ENCODE peak calls at places on chromosomes 16 and 17, in nine cellular contexts. One of them, this sample, is unnamed.

GRCh38 chr16:2769675-2770056 is 7.4 kb downstream of the ELOB start:
- DNase-seq in T-cell: no peak
- DNase-seq in left cardiac atrium: peak
- DNase-seq in NCI-H1092: no peak
- DNase-seq in progenitor cell of endocrine pancreas: no peak
- DNase-seq in GM18507: no peak
- DNase-seq in activated CD8-positive, alpha-beta T cell treated with anti-CD3 and anti-CD28 coated beads for 36 hours: no peak
- DNase-seq in Calu3: peak
- DNase-seq in stimulated activated CD4-positive, alpha-beta T cell treated with anti-CD3 and anti-CD28 coated beads, Interleukin-15, amount 100 ng/mL, for 24 hours: no peak
- DNase-seq in this sample: no peak

GRCh38 chr17:69921046-69921445 is 154.0 kb upstream of the KCNJ16 start:
- DNase-seq in T-cell: no peak
- DNase-seq in left cardiac atrium: no peak
- DNase-seq in NCI-H1092: no peak
- DNase-seq in progenitor cell of endocrine pancreas: no peak
- DNase-seq in GM18507: no peak
- DNase-seq in activated CD8-positive, alpha-beta T cell treated with anti-CD3 and anti-CD28 coated beads for 36 hours: no peak
- DNase-seq in Calu3: no peak
- DNase-seq in stimulated activated CD4-positive, alpha-beta T cell treated with anti-CD3 and anti-CD28 coated beads, Interleukin-15, amount 100 ng/mL, for 24 hours: no peak
- DNase-seq in this sample: no peak

GRCh38 chr17:31064707-31065106 is 30.1 kb upstream of the NF1 start:
- DNase-seq in T-cell: no peak
- DNase-seq in left cardiac atrium: no peak
- DNase-seq in NCI-H1092: no peak
- DNase-seq in progenitor cell of endocrine pancreas: no peak
- DNase-seq in GM18507: no peak
- DNase-seq in activated CD8-positive, alpha-beta T cell treated with anti-CD3 and anti-CD28 coated beads for 36 hours: no peak
- DNase-seq in Calu3: no peak
- DNase-seq in stimulated activated CD4-positive, alpha-beta T cell treated with anti-CD3 and anti-CD28 coated beads, Interleukin-15, amount 100 ng/mL, for 24 hours: no peak
- DNase-seq in this sample: no peak

GRCh38 chr17:7956208-7956965 is 24.4 kb downstream of the CNTROB start:
- DNase-seq in T-cell: no peak
- DNase-seq in left cardiac atrium: peak
- DNase-seq in NCI-H1092: no peak
- DNase-seq in progenitor cell of endocrine pancreas: no peak
- DNase-seq in GM18507: no peak
- DNase-seq in activated CD8-positive, alpha-beta T cell treated with anti-CD3 and anti-CD28 coated beads for 36 hours: no peak
- DNase-seq in Calu3: no peak
- DNase-seq in stimulated activated CD4-positive, alpha-beta T cell treated with anti-CD3 and anti-CD28 coated beads, Interleukin-15, amount 100 ng/mL, for 24 hours: no peak
- DNase-seq in this sample: no peak

GRCh38 chr16:70267516-70267915 is 15.8 kb upstream of the EXOSC6 start:
- DNase-seq in T-cell: no peak
- DNase-seq in left cardiac atrium: no peak
- DNase-seq in NCI-H1092: no peak
- DNase-seq in progenitor cell of endocrine pancreas: no peak
- DNase-seq in GM18507: no peak
- DNase-seq in activated CD8-positive, alpha-beta T cell treated with anti-CD3 and anti-CD28 coated beads for 36 hours: no peak
- DNase-seq in Calu3: peak
- DNase-seq in stimulated activated CD4-positive, alpha-beta T cell treated with anti-CD3 and anti-CD28 coated beads, Interleukin-15, amount 100 ng/mL, for 24 hours: peak
- DNase-seq in this sample: peak

GRCh38 chr16:54432481-54433229 is 146.1 kb upstream of the IRX3 start:
- DNase-seq in T-cell: no peak
- DNase-seq in left cardiac atrium: no peak
- DNase-seq in NCI-H1092: no peak
- DNase-seq in progenitor cell of endocrine pancreas: no peak
- DNase-seq in GM18507: no peak
- DNase-seq in activated CD8-positive, alpha-beta T cell treated with anti-CD3 and anti-CD28 coated beads for 36 hours: no peak
- DNase-seq in Calu3: peak
- DNase-seq in stimulated activated CD4-positive, alpha-beta T cell treated with anti-CD3 and anti-CD28 coated beads, Interleukin-15, amount 100 ng/mL, for 24 hours: no peak
- DNase-seq in this sample: no peak

GRCh38 chr17:73546770-73547345 is 97.4 kb downstream of the SDK2 start:
- DNase-seq in T-cell: no peak
- DNase-seq in left cardiac atrium: no peak
- DNase-seq in NCI-H1092: no peak
- DNase-seq in progenitor cell of endocrine pancreas: no peak
- DNase-seq in GM18507: no peak
- DNase-seq in activated CD8-positive, alpha-beta T cell treated with anti-CD3 and anti-CD28 coated beads for 36 hours: peak
- DNase-seq in Calu3: peak
- DNase-seq in stimulated activated CD4-positive, alpha-beta T cell treated with anti-CD3 and anti-CD28 coated beads, Interleukin-15, amount 100 ng/mL, for 24 hours: peak
- DNase-seq in this sample: peak

GRCh38 chr17:61393550-61393903 is 6.1 kb upstream of the TBX2 start:
- DNase-seq in T-cell: no peak
- DNase-seq in left cardiac atrium: no peak
- DNase-seq in NCI-H1092: no peak
- DNase-seq in progenitor cell of endocrine pancreas: no peak
- DNase-seq in GM18507: no peak
- DNase-seq in activated CD8-positive, alpha-beta T cell treated with anti-CD3 and anti-CD28 coated beads for 36 hours: no peak
- DNase-seq in Calu3: peak
- DNase-seq in stimulated activated CD4-positive, alpha-beta T cell treated with anti-CD3 and anti-CD28 coated beads, Interleukin-15, amount 100 ng/mL, for 24 hours: peak
- DNase-seq in this sample: no peak

GRCh38 chr17:40124279-40125141 is 2.7 kb downstream of the MSL1 start:
- DNase-seq in T-cell: no peak
- DNase-seq in left cardiac atrium: no peak
- DNase-seq in NCI-H1092: peak
- DNase-seq in progenitor cell of endocrine pancreas: no peak
- DNase-seq in GM18507: no peak
- DNase-seq in activated CD8-positive, alpha-beta T cell treated with anti-CD3 and anti-CD28 coated beads for 36 hours: no peak
- DNase-seq in Calu3: peak
- DNase-seq in stimulated activated CD4-positive, alpha-beta T cell treated with anti-CD3 and anti-CD28 coated beads, Interleukin-15, amount 100 ng/mL, for 24 hours: no peak
- DNase-seq in this sample: peak

GRCh38 chr17:71959129-71959528 is 161.7 kb upstream of the SOX9 start:
- DNase-seq in T-cell: no peak
- DNase-seq in left cardiac atrium: no peak
- DNase-seq in NCI-H1092: no peak
- DNase-seq in progenitor cell of endocrine pancreas: no peak
- DNase-seq in GM18507: no peak
- DNase-seq in activated CD8-positive, alpha-beta T cell treated with anti-CD3 and anti-CD28 coated beads for 36 hours: no peak
- DNase-seq in Calu3: no peak
- DNase-seq in stimulated activated CD4-positive, alpha-beta T cell treated with anti-CD3 and anti-CD28 coated beads, Interleukin-15, amount 100 ng/mL, for 24 hours: no peak
- DNase-seq in this sample: no peak

GRCh38 chr17:72030067-72030899 is 90.5 kb upstream of the SOX9 start:
- DNase-seq in T-cell: no peak
- DNase-seq in left cardiac atrium: peak
- DNase-seq in NCI-H1092: no peak
- DNase-seq in progenitor cell of endocrine pancreas: peak
- DNase-seq in GM18507: peak
- DNase-seq in activated CD8-positive, alpha-beta T cell treated with anti-CD3 and anti-CD28 coated beads for 36 hours: peak
- DNase-seq in Calu3: peak
- DNase-seq in stimulated activated CD4-positive, alpha-beta T cell treated with anti-CD3 and anti-CD28 coated beads, Interleukin-15, amount 100 ng/mL, for 24 hours: peak
- DNase-seq in this sample: peak

GRCh38 chr16:23905027-23905426 is 69.2 kb downstream of the PRKCB start:
- DNase-seq in T-cell: no peak
- DNase-seq in left cardiac atrium: peak
- DNase-seq in NCI-H1092: no peak
- DNase-seq in progenitor cell of endocrine pancreas: no peak
- DNase-seq in GM18507: no peak
- DNase-seq in activated CD8-positive, alpha-beta T cell treated with anti-CD3 and anti-CD28 coated beads for 36 hours: no peak
- DNase-seq in Calu3: no peak
- DNase-seq in stimulated activated CD4-positive, alpha-beta T cell treated with anti-CD3 and anti-CD28 coated beads, Interleukin-15, amount 100 ng/mL, for 24 hours: no peak
- DNase-seq in this sample: no peak

GRCh38 chr16:87017388-87018012 is 299.7 kb downstream of the C16orf95 start:
- DNase-seq in T-cell: no peak
- DNase-seq in left cardiac atrium: no peak
- DNase-seq in NCI-H1092: no peak
- DNase-seq in progenitor cell of endocrine pancreas: no peak
- DNase-seq in GM18507: no peak
- DNase-seq in activated CD8-positive, alpha-beta T cell treated with anti-CD3 and anti-CD28 coated beads for 36 hours: peak
- DNase-seq in Calu3: peak
- DNase-seq in stimulated activated CD4-positive, alpha-beta T cell treated with anti-CD3 and anti-CD28 coated beads, Interleukin-15, amount 100 ng/mL, for 24 hours: no peak
- DNase-seq in this sample: no peak

GRCh38 chr16:83849434-83849833 is 41.7 kb downstream of the HSBP1 start:
- DNase-seq in T-cell: no peak
- DNase-seq in left cardiac atrium: no peak
- DNase-seq in NCI-H1092: no peak
- DNase-seq in progenitor cell of endocrine pancreas: no peak
- DNase-seq in GM18507: no peak
- DNase-seq in activated CD8-positive, alpha-beta T cell treated with anti-CD3 and anti-CD28 coated beads for 36 hours: no peak
- DNase-seq in Calu3: no peak
- DNase-seq in stimulated activated CD4-positive, alpha-beta T cell treated with anti-CD3 and anti-CD28 coated beads, Interleukin-15, amount 100 ng/mL, for 24 hours: no peak
- DNase-seq in this sample: no peak

GRCh38 chr17:4519361-4519788 is 20.7 kb downstream of the SPNS2 start:
- DNase-seq in T-cell: no peak
- DNase-seq in left cardiac atrium: peak
- DNase-seq in NCI-H1092: no peak
- DNase-seq in progenitor cell of endocrine pancreas: no peak
- DNase-seq in GM18507: no peak
- DNase-seq in activated CD8-positive, alpha-beta T cell treated with anti-CD3 and anti-CD28 coated beads for 36 hours: no peak
- DNase-seq in Calu3: no peak
- DNase-seq in stimulated activated CD4-positive, alpha-beta T cell treated with anti-CD3 and anti-CD28 coated beads, Interleukin-15, amount 100 ng/mL, for 24 hours: no peak
- DNase-seq in this sample: peak

GRCh38 chr17:21252875-21253645 is at the start of gene NATD1:
- DNase-seq in T-cell: peak
- DNase-seq in left cardiac atrium: peak
- DNase-seq in NCI-H1092: peak
- DNase-seq in progenitor cell of endocrine pancreas: peak
- DNase-seq in GM18507: peak
- DNase-seq in activated CD8-positive, alpha-beta T cell treated with anti-CD3 and anti-CD28 coated beads for 36 hours: peak
- DNase-seq in Calu3: peak
- DNase-seq in stimulated activated CD4-positive, alpha-beta T cell treated with anti-CD3 and anti-CD28 coated beads, Interleukin-15, amount 100 ng/mL, for 24 hours: peak
- DNase-seq in this sample: peak

GRCh38 chr17:47305302-47305923 is 18.3 kb upstream of the EFCAB13 start:
- DNase-seq in T-cell: no peak
- DNase-seq in left cardiac atrium: no peak
- DNase-seq in NCI-H1092: no peak
- DNase-seq in progenitor cell of endocrine pancreas: no peak
- DNase-seq in GM18507: no peak
- DNase-seq in activated CD8-positive, alpha-beta T cell treated with anti-CD3 and anti-CD28 coated beads for 36 hours: peak
- DNase-seq in Calu3: peak
- DNase-seq in stimulated activated CD4-positive, alpha-beta T cell treated with anti-CD3 and anti-CD28 coated beads, Interleukin-15, amount 100 ng/mL, for 24 hours: no peak
- DNase-seq in this sample: no peak

GRCh38 chr16:67714522-67714921 is 4.6 kb downstream of the GFOD2 start:
- DNase-seq in T-cell: no peak
- DNase-seq in left cardiac atrium: no peak
- DNase-seq in NCI-H1092: no peak
- DNase-seq in progenitor cell of endocrine pancreas: no peak
- DNase-seq in GM18507: no peak
- DNase-seq in activated CD8-positive, alpha-beta T cell treated with anti-CD3 and anti-CD28 coated beads for 36 hours: no peak
- DNase-seq in Calu3: no peak
- DNase-seq in stimulated activated CD4-positive, alpha-beta T cell treated with anti-CD3 and anti-CD28 coated beads, Interleukin-15, amount 100 ng/mL, for 24 hours: no peak
- DNase-seq in this sample: no peak

GRCh38 chr17:29225388-29225787 is 21.3 kb upstream of the CRYBA1 start:
- DNase-seq in T-cell: no peak
- DNase-seq in left cardiac atrium: no peak
- DNase-seq in NCI-H1092: no peak
- DNase-seq in progenitor cell of endocrine pancreas: no peak
- DNase-seq in GM18507: no peak
- DNase-seq in activated CD8-positive, alpha-beta T cell treated with anti-CD3 and anti-CD28 coated beads for 36 hours: no peak
- DNase-seq in Calu3: no peak
- DNase-seq in stimulated activated CD4-positive, alpha-beta T cell treated with anti-CD3 and anti-CD28 coated beads, Interleukin-15, amount 100 ng/mL, for 24 hours: no peak
- DNase-seq in this sample: no peak

GRCh38 chr17:82298538-82299421 is 18.6 kb downstream of the CD7 start:
- DNase-seq in T-cell: peak
- DNase-seq in left cardiac atrium: no peak
- DNase-seq in NCI-H1092: no peak
- DNase-seq in progenitor cell of endocrine pancreas: no peak
- DNase-seq in GM18507: no peak
- DNase-seq in activated CD8-positive, alpha-beta T cell treated with anti-CD3 and anti-CD28 coated beads for 36 hours: peak
- DNase-seq in Calu3: no peak
- DNase-seq in stimulated activated CD4-positive, alpha-beta T cell treated with anti-CD3 and anti-CD28 coated beads, Interleukin-15, amount 100 ng/mL, for 24 hours: no peak
- DNase-seq in this sample: no peak

GRCh38 chr17:72360386-72360940 is 239.6 kb downstream of the SOX9 start:
- DNase-seq in T-cell: no peak
- DNase-seq in left cardiac atrium: no peak
- DNase-seq in NCI-H1092: no peak
- DNase-seq in progenitor cell of endocrine pancreas: no peak
- DNase-seq in GM18507: no peak
- DNase-seq in activated CD8-positive, alpha-beta T cell treated with anti-CD3 and anti-CD28 coated beads for 36 hours: no peak
- DNase-seq in Calu3: no peak
- DNase-seq in stimulated activated CD4-positive, alpha-beta T cell treated with anti-CD3 and anti-CD28 coated beads, Interleukin-15, amount 100 ng/mL, for 24 hours: no peak
- DNase-seq in this sample: no peak

GRCh38 chr17:34613064-34614019 is 34.0 kb downstream of the TMEM132E start:
- DNase-seq in T-cell: no peak
- DNase-seq in left cardiac atrium: no peak
- DNase-seq in NCI-H1092: peak
- DNase-seq in progenitor cell of endocrine pancreas: no peak
- DNase-seq in GM18507: no peak
- DNase-seq in activated CD8-positive, alpha-beta T cell treated with anti-CD3 and anti-CD28 coated beads for 36 hours: peak
- DNase-seq in Calu3: no peak
- DNase-seq in stimulated activated CD4-positive, alpha-beta T cell treated with anti-CD3 and anti-CD28 coated beads, Interleukin-15, amount 100 ng/mL, for 24 hours: no peak
- DNase-seq in this sample: no peak

GRCh38 chr16:80948886-80949502 is 57.7 kb downstream of the CMC2 start:
- DNase-seq in T-cell: no peak
- DNase-seq in left cardiac atrium: peak
- DNase-seq in NCI-H1092: peak
- DNase-seq in progenitor cell of endocrine pancreas: no peak
- DNase-seq in GM18507: no peak
- DNase-seq in activated CD8-positive, alpha-beta T cell treated with anti-CD3 and anti-CD28 coated beads for 36 hours: peak
- DNase-seq in Calu3: peak
- DNase-seq in stimulated activated CD4-positive, alpha-beta T cell treated with anti-CD3 and anti-CD28 coated beads, Interleukin-15, amount 100 ng/mL, for 24 hours: peak
- DNase-seq in this sample: peak

GRCh38 chr16:83899272-83899897 is 470 bp downstream of the MLYCD start:
- DNase-seq in T-cell: peak
- DNase-seq in left cardiac atrium: peak
- DNase-seq in NCI-H1092: peak
- DNase-seq in progenitor cell of endocrine pancreas: peak
- DNase-seq in GM18507: peak
- DNase-seq in activated CD8-positive, alpha-beta T cell treated with anti-CD3 and anti-CD28 coated beads for 36 hours: peak
- DNase-seq in Calu3: peak
- DNase-seq in stimulated activated CD4-positive, alpha-beta T cell treated with anti-CD3 and anti-CD28 coated beads, Interleukin-15, amount 100 ng/mL, for 24 hours: peak
- DNase-seq in this sample: peak

GRCh38 chr17:48597775-48598631 is 4.4 kb upstream of the HOXB5 start:
- DNase-seq in T-cell: no peak
- DNase-seq in left cardiac atrium: peak
- DNase-seq in NCI-H1092: peak
- DNase-seq in progenitor cell of endocrine pancreas: no peak
- DNase-seq in GM18507: no peak
- DNase-seq in activated CD8-positive, alpha-beta T cell treated with anti-CD3 and anti-CD28 coated beads for 36 hours: peak
- DNase-seq in Calu3: peak
- DNase-seq in stimulated activated CD4-positive, alpha-beta T cell treated with anti-CD3 and anti-CD28 coated beads, Interleukin-15, amount 100 ng/mL, for 24 hours: peak
- DNase-seq in this sample: peak

GRCh38 chr16:11263737-11264136 is 5.4 kb downstream of the TNP2 start:
- DNase-seq in T-cell: peak
- DNase-seq in left cardiac atrium: no peak
- DNase-seq in NCI-H1092: no peak
- DNase-seq in progenitor cell of endocrine pancreas: no peak
- DNase-seq in GM18507: no peak
- DNase-seq in activated CD8-positive, alpha-beta T cell treated with anti-CD3 and anti-CD28 coated beads for 36 hours: peak
- DNase-seq in Calu3: no peak
- DNase-seq in stimulated activated CD4-positive, alpha-beta T cell treated with anti-CD3 and anti-CD28 coated beads, Interleukin-15, amount 100 ng/mL, for 24 hours: peak
- DNase-seq in this sample: no peak

GRCh38 chr16:79707867-79708266 is 107.3 kb upstream of the MAF start:
- DNase-seq in T-cell: no peak
- DNase-seq in left cardiac atrium: peak
- DNase-seq in NCI-H1092: no peak
- DNase-seq in progenitor cell of endocrine pancreas: no peak
- DNase-seq in GM18507: no peak
- DNase-seq in activated CD8-positive, alpha-beta T cell treated with anti-CD3 and anti-CD28 coated beads for 36 hours: no peak
- DNase-seq in Calu3: peak
- DNase-seq in stimulated activated CD4-positive, alpha-beta T cell treated with anti-CD3 and anti-CD28 coated beads, Interleukin-15, amount 100 ng/mL, for 24 hours: no peak
- DNase-seq in this sample: peak

GRCh38 chr17:65143899-65144590 is 6.9 kb downstream of the RGS9 start:
- DNase-seq in T-cell: no peak
- DNase-seq in left cardiac atrium: no peak
- DNase-seq in NCI-H1092: no peak
- DNase-seq in progenitor cell of endocrine pancreas: no peak
- DNase-seq in GM18507: no peak
- DNase-seq in activated CD8-positive, alpha-beta T cell treated with anti-CD3 and anti-CD28 coated beads for 36 hours: no peak
- DNase-seq in Calu3: no peak
- DNase-seq in stimulated activated CD4-positive, alpha-beta T cell treated with anti-CD3 and anti-CD28 coated beads, Interleukin-15, amount 100 ng/mL, for 24 hours: no peak
- DNase-seq in this sample: no peak

GRCh38 chr17:45302649-45303173 is 14.1 kb downstream of the MAP3K14 start:
- DNase-seq in T-cell: no peak
- DNase-seq in left cardiac atrium: no peak
- DNase-seq in NCI-H1092: no peak
- DNase-seq in progenitor cell of endocrine pancreas: no peak
- DNase-seq in GM18507: no peak
- DNase-seq in activated CD8-positive, alpha-beta T cell treated with anti-CD3 and anti-CD28 coated beads for 36 hours: peak
- DNase-seq in Calu3: peak
- DNase-seq in stimulated activated CD4-positive, alpha-beta T cell treated with anti-CD3 and anti-CD28 coated beads, Interleukin-15, amount 100 ng/mL, for 24 hours: peak
- DNase-seq in this sample: peak

GRCh38 chr17:46035112-46035818 is 36.2 kb downstream of the STH start:
- DNase-seq in T-cell: no peak
- DNase-seq in left cardiac atrium: no peak
- DNase-seq in NCI-H1092: no peak
- DNase-seq in progenitor cell of endocrine pancreas: no peak
- DNase-seq in GM18507: no peak
- DNase-seq in activated CD8-positive, alpha-beta T cell treated with anti-CD3 and anti-CD28 coated beads for 36 hours: peak
- DNase-seq in Calu3: peak
- DNase-seq in stimulated activated CD4-positive, alpha-beta T cell treated with anti-CD3 and anti-CD28 coated beads, Interleukin-15, amount 100 ng/mL, for 24 hours: peak
- DNase-seq in this sample: no peak

GRCh38 chr17:79657861-79658810 is 47.3 kb upstream of the RBFOX3 start:
- DNase-seq in T-cell: no peak
- DNase-seq in left cardiac atrium: no peak
- DNase-seq in NCI-H1092: no peak
- DNase-seq in progenitor cell of endocrine pancreas: peak
- DNase-seq in GM18507: no peak
- DNase-seq in activated CD8-positive, alpha-beta T cell treated with anti-CD3 and anti-CD28 coated beads for 36 hours: no peak
- DNase-seq in Calu3: no peak
- DNase-seq in stimulated activated CD4-positive, alpha-beta T cell treated with anti-CD3 and anti-CD28 coated beads, Interleukin-15, amount 100 ng/mL, for 24 hours: no peak
- DNase-seq in this sample: no peak

This sample was measured in adrenal gland.